ENCODE peak calls at places on chromosomes 7 and 10, in four cellular contexts. K is activated T-helper 1 cell treated with anti-CD3 and anti-CD28 coated beads, Interleukin-12 subunit alpha, Interleukin-12 subunit beta, Interleukin-2, Interleukin-4 antibody, amounts not matched to agents 30 ng/mL and 10 ng/mL and 1 ng/mL, durations not matched to agents 14 hours and 24 hours and 36 hours; E is HuH-7; G is CD8-positive, alpha-beta memory T cell. J is an unnamed sample.

GRCh38 chr10:21195149-21195731 is 298.1 kb upstream of the NEBL start:
- DNase-seq in K (no peak), E (no peak), G (no peak), J (no peak)

GRCh38 chr10:79948976-79949722 is at the start of gene SFTPD:
- DNase-seq in K (no peak), E (no peak), G (no peak), J (no peak)

GRCh38 chr7:108525327-108525984 is 479 bp downstream of the PNPLA8 start:
- DNase-seq in K (no peak), E (peak), G (no peak), J (no peak)

GRCh38 chr10:51233337-51234100 is 159.2 kb downstream of the PRKG1 start:
- DNase-seq in K (no peak), E (no peak), G (no peak), J (no peak)

GRCh38 chr7:80428161-80429054 is 83.5 kb downstream of the GNAT3 start:
- DNase-seq in K (no peak), E (peak), G (no peak), J (no peak)

GRCh38 chr10:87590705-87591588 is 68.7 kb upstream of the PAPSS2 start:
- DNase-seq in K (no peak), E (no peak), G (no peak), J (no peak)

GRCh38 chr7:21902240-21902639 is 43.5 kb downstream of the CDCA7L start:
- DNase-seq in K (no peak), E (no peak), G (no peak), J (no peak)

GRCh38 chr10:109961181-109962001 is 38.1 kb upstream of the XPNPEP1 start:
- DNase-seq in K (no peak), E (no peak), G (no peak), J (no peak)

GRCh38 chr10:104329754-104330153 is 8.5 kb downstream of the ITPRIP start:
- DNase-seq in K (no peak), E (no peak), G (no peak), J (no peak)

GRCh38 chr10:19412531-19412930 is 363.9 kb downstream of the MALRD1 start:
- DNase-seq in K (no peak), E (peak), G (no peak), J (no peak)

GRCh38 chr10:133526957-133527588 is at the start of gene CYP2E1:
- DNase-seq in K (no peak), E (no peak), G (no peak), J (no peak)

J was measured in T-helper 2 cell.